ENCODE peak calls at places on chromosomes 12 and 14, in six cellular contexts. C, E, H, A, Y and B are unnamed samples.
A peak's percentile ranks its signal among the peaks of the same experiment; 100 is the strongest.

GRCh38 chr12:120668797-120669054 is 18.2 kb upstream of the MLEC start:
- DNase-seq in C (no peak), E (no peak), H (no peak), A (no peak), Y (no peak), B (no peak)

GRCh38 chr12:79673334-79673733 is 17.4 kb downstream of the PAWR start:
- DNase-seq in C (no peak), E (peak; percentile 6), H (no peak), A (no peak), Y (no peak), B (no peak)

GRCh38 chr14:65255029-65255545 is 152.8 kb upstream of the MAX start:
- DNase-seq in C (no peak), E (no peak), H (peak; percentile 48), A (no peak), Y (peak; percentile 86), B (peak; percentile 82)

GRCh38 chr12:45914090-45914489 is 76.3 kb downstream of the SCAF11 start:
- DNase-seq in C (no peak), E (no peak), H (peak; percentile 76), A (no peak), Y (peak; percentile 84), B (peak; percentile 82)

GRCh38 chr12:113096675-113097461 is 38.7 kb downstream of the RASAL1 start:
- DNase-seq in C (no peak), E (no peak), H (no peak), A (no peak), Y (no peak), B (no peak)

GRCh38 chr12:50188280-50188781 is 21.2 kb upstream of the CERS5 start:
- DNase-seq in C (no peak), E (no peak), H (peak; percentile 20), A (no peak), Y (peak; percentile 60), B (peak; percentile 50)

GRCh38 chr12:131269551-131269950 is 315.8 kb downstream of the ADGRD1 start:
- DNase-seq in C (no peak), E (no peak), H (no peak), A (no peak), Y (no peak), B (no peak)

GRCh38 chr14:49160983-49161382 is 425.2 kb downstream of the RPS29 start:
- DNase-seq in C (no peak), E (no peak), H (no peak), A (no peak), Y (no peak), B (no peak)

GRCh38 chr14:64210211-64210610 is 84.0 kb downstream of the ESR2 start:
- DNase-seq in C (no peak), E (no peak), H (no peak), A (no peak), Y (no peak), B (no peak)

GRCh38 chr12:57309420-57309819 is 58.4 kb upstream of the STAC3 start:
- DNase-seq in C (no peak), E (peak; percentile 6), H (peak; percentile 16), A (no peak), Y (peak; percentile 58), B (peak; percentile 24)

GRCh38 chr12:124392271-124392990 is 97.5 kb downstream of the RFLNA start:
- DNase-seq in C (peak; percentile 64), E (no peak), H (peak; percentile 67), A (peak; percentile 32), Y (peak; percentile 82), B (peak; percentile 48)

GRCh38 chr12:72349491-72349890 is 77.3 kb downstream of the TRHDE start:
- DNase-seq in C (no peak), E (no peak), H (no peak), A (no peak), Y (no peak), B (no peak)

GRCh38 chr12:121165316-121165715 is 32.6 kb downstream of the P2RX7 start:
- DNase-seq in C (no peak), E (no peak), H (no peak), A (no peak), Y (no peak), B (no peak)

GRCh38 chr12:116048886-116049285 is 228.6 kb downstream of the MED13L start:
- DNase-seq in C (no peak), E (no peak), H (no peak), A (no peak), Y (no peak), B (no peak)

GRCh38 chr12:91123236-91123635 is 11.9 kb upstream of the LUM start:
- DNase-seq in C (no peak), E (no peak), H (no peak), A (no peak), Y (peak; percentile 51), B (no peak)

GRCh38 chr14:104929268-104930230 is 4.9 kb downstream of the PLD4 start:
- DNase-seq in C (no peak), E (no peak), H (no peak), A (no peak), Y (no peak), B (no peak)

GRCh38 chr14:100839573-100840175 is 13.8 kb downstream of the MEG3 start:
- DNase-seq in C (no peak), E (no peak), H (no peak), A (no peak), Y (no peak), B (no peak)

GRCh38 chr14:92959189-92959531 is 36.2 kb downstream of the CHGA start:
- DNase-seq in C (peak; percentile 65), E (no peak), H (no peak), A (no peak), Y (no peak), B (no peak)

GRCh38 chr12:101042211-101042610 is 167.8 kb downstream of the SLC5A8 start:
- DNase-seq in C (no peak), E (no peak), H (no peak), A (no peak), Y (no peak), B (no peak)

GRCh38 chr12:5309654-5310053 is 122.3 kb upstream of the NTF3 start:
- DNase-seq in C (no peak), E (no peak), H (no peak), A (no peak), Y (no peak), B (no peak)

GRCh38 chr14:45610303-45610702 is 357.3 kb upstream of the MIS18BP1 start:
- DNase-seq in C (no peak), E (no peak), H (no peak), A (no peak), Y (peak; percentile 14), B (peak; percentile 7)

GRCh38 chr14:93102141-93102540 is 13.6 kb downstream of the ITPK1 start:
- DNase-seq in C (no peak), E (no peak), H (no peak), A (no peak), Y (no peak), B (no peak)